ENCODE peak calls at places on chromosome 22, in four cellular contexts. I, W, P and L are unnamed samples.

GRCh38 chr22:29609139-29609538 is 5.7 kb downstream of the NF2 start:
- DNase-seq in P (no peak), I (peak), W (no peak), L (no peak)

GRCh38 chr22:40396882-40397281 is 26.5 kb downstream of the SGSM3 start:
- DNase-seq in P (peak), W (peak), I (peak), L (no peak)

GRCh38 chr22:39773976-39774539 is 119.5 kb downstream of the ENTHD1 start:
- DNase-seq in W (no peak), P (no peak), I (no peak), L (no peak)

GRCh38 chr22:20438066-20438677 is 547 bp upstream of the SCARF2 start:
- DNase-seq in P (no peak), W (peak), I (peak), L (no peak)

GRCh38 chr22:33851240-33851639 is 69.0 kb downstream of the LARGE1 start:
- DNase-seq in W (no peak), I (no peak), P (no peak), L (no peak)

GRCh38 chr22:27620367-27621154 is 181.0 kb downstream of the MN1 start:
- DNase-seq in W (no peak), I (no peak), P (no peak), L (no peak)

GRCh38 chr22:41613456-41613855 is 7.4 kb downstream of the DESI1 start:
- DNase-seq in I (no peak), W (no peak), P (no peak), L (no peak)

GRCh38 chr22:34812631-34813030 is 253.3 kb upstream of the ISX start:
- DNase-seq in P (no peak), W (no peak), I (no peak), L (no peak)

GRCh38 chr22:49149721-49150608 is 677.7 kb downstream of the BRD1 start:
- DNase-seq in P (no peak), W (no peak), I (no peak), L (no peak)

GRCh38 chr22:38416621-38417251 is 38.3 kb downstream of the KCNJ4 start:
- DNase-seq in W (no peak), P (peak), I (no peak), L (peak)

GRCh38 chr22:38524434-38524833 is 18.3 kb upstream of the DDX17 start:
- DNase-seq in W (no peak), P (no peak), I (no peak), L (no peak)

GRCh38 chr22:40499187-40499753 is 128.9 kb downstream of the SGSM3 start:
- DNase-seq in P (peak), W (peak), I (no peak), L (no peak)

GRCh38 chr22:46436595-46437163 is 100.7 kb downstream of the CELSR1 start:
- DNase-seq in W (peak), I (no peak), P (no peak), L (no peak)

GRCh38 chr22:19750666-19751490 is 9.7 kb upstream of the TBX1 start:
- DNase-seq in P (no peak), W (no peak), I (no peak), L (no peak)

GRCh38 chr22:37658133-37659065 is at the start of gene PDXP:
- DNase-seq in P (peak), W (peak), I (peak), L (peak)

GRCh38 chr22:40853961-40854360 is 2.5 kb downstream of the ST13 start:
- DNase-seq in P (no peak), W (peak), I (no peak), L (no peak)

GRCh38 chr22:36540867-36541642 is 12.1 kb upstream of the EIF3D start:
- DNase-seq in I (no peak), W (no peak), P (no peak), L (no peak)

GRCh38 chr22:19810381-19811141 is 44.1 kb downstream of the GNB1L start:
- DNase-seq in W (peak), I (peak), P (no peak), L (peak)

GRCh38 chr22:38148252-38148651 is 33.4 kb downstream of the PLA2G6 start:
- DNase-seq in P (no peak), W (peak), I (no peak), L (no peak)

GRCh38 chr22:38214248-38215056 is 12.7 kb downstream of the MAFF start:
- DNase-seq in W (peak), I (peak), P (peak), L (no peak)

GRCh38 chr22:37843746-37844089 is 416 bp downstream of the ANKRD54 start:
- DNase-seq in P (no peak), W (no peak), I (no peak), L (no peak)

GRCh38 chr22:20889025-20889704 is 28.0 kb upstream of the CRKL start:
- DNase-seq in P (no peak), W (no peak), I (no peak), L (no peak)

GRCh38 chr22:25413620-25414019 is 150.9 kb upstream of the GRK3 start:
- DNase-seq in W (no peak), P (no peak), I (no peak), L (no peak)

GRCh38 chr22:49515486-49515885 is 312.2 kb downstream of the BRD1 start:
- DNase-seq in I (no peak), P (no peak), W (no peak), L (no peak)

GRCh38 chr22:46454233-46454909 is 83.0 kb downstream of the CELSR1 start:
- DNase-seq in I (no peak), P (no peak), W (no peak), L (no peak)

GRCh38 chr22:37378642-37379058 is 48.6 kb downstream of the ELFN2 start:
- DNase-seq in P (no peak), W (no peak), I (no peak), L (no peak)

GRCh38 chr22:27919943-27920755 is 1.1 kb upstream of the PITPNB start:
- DNase-seq in P (no peak), I (peak), W (peak), L (peak)

GRCh38 chr22:48397531-48398180 is 1430.0 kb downstream of the BRD1 start:
- DNase-seq in W (no peak), I (no peak), P (no peak), L (no peak)

GRCh38 chr22:39723899-39724351 is 153.4 kb downstream of the CACNA1I start:
- DNase-seq in I (no peak), P (peak), W (peak), L (peak)

GRCh38 chr22:38017272-38017920 is 33.0 kb upstream of the SOX10 start:
- DNase-seq in I (no peak), W (peak), P (peak), L (no peak)

DNA sequence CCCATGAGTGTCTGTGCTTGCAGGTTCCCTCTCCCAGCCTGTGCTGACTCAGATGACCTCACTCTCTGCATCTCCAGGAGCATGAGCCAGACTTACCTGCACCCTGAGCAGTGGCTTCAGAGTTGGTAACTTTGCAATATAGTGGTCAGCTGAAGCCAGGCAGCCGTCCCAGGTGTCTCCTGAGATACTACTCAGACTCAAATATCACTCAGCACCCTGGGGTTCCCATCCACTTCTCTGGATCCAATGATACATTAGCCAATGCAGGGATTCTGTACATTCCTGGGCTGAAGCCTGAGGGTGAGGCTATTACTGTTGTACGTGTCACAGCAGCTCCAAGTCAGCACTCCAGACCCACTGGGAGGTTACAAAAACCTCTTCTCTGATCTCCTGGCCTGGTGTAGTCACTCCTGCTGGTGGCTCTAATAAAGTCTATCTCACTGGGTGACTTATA is 87.8 kb upstream of the TOP3B start:
- DNase-seq in W (no peak), P (no peak), I (no peak), L (peak)
- H3K4me3 ChIP-seq in W (no peak), P (no peak), I (no peak), L (no peak)

DNA sequence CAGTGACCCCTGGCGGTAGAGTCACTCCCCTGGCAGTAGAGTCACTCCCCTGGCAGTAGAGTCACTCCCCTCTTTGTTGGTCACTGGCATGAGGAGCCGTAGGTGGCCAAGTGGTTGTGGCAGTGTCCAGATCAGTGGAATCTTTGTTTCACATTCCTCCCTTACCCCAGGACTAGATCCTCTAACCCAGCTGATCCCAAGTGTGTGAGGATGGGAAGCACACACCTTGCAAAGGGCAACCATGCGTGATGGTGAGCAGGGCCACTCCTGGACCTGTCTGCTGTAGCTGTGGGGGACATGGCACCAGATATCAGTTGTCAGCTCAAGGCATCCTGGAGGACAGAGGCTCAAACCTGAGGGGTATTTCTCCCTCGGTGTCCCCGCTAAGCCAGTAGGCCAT is 37.8 kb downstream of the OSBP2 start:
- DNase-seq in W (no peak), P (no peak), I (no peak), L (no peak)
- TF ChIP-seq CTCF in W (no peak), P (no peak), I (peak), L (no peak)

DNA sequence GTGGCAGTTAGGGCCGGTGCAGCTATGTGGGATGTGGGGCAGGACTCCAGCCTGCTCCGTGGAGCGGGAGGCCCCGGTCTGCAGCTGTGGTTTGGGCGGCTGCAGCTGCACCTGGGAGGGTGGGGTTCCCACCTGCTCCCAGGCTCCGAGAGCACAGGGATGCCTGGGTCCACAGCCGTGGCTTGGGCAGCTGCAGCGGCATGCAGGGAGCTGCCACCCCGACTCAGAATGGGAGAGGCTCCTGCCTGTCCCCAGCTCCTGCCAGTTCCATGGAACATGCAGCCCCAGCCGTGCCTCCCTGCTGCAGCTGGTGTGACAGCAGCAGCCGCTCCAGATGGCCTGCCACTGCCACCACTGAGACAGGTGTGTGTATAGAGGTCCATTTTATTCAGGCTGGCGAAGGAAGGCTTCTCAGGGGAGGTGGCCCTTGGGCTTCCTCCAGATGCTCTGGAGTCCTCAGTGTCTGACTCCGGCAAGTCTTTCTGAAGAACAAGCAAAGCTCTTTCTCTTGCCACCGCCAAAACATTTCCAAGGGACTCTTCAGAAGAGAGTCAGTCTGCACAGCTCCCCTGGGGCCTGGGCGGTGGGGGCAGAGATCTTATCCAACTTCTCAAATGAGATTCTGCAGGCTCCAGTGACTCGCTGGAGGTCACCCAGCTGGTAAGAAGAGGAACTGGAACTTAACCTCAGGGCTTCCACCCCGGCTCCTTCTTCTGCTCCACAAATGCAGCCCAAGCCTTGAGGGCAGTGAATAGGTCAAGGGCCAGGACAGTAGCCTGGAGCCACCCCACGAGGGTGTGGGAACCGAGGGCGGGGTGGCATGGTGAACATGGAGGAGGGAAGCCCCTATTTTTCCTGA is 21.6 kb upstream of the UPK3A start:
- DNase-seq in P (no peak), W (no peak), I (no peak), L (no peak)
- H3K4me3 ChIP-seq in P (no peak), W (no peak), I (no peak), L (no peak)

GRCh38 chr22:23519442-23520177 is 60.5 kb downstream of the IGLL1 start:
- DNase-seq in I (no peak), P (no peak), W (no peak), L (no peak)

GRCh38 chr22:23520875-23521441 is 59.1 kb downstream of the IGLL1 start:
- DNase-seq in P (no peak), W (peak), I (peak), L (no peak)

GRCh38 chr22:23522642-23523251 is 57.3 kb downstream of the IGLL1 start:
- DNase-seq in P (no peak), I (peak), W (peak), L (no peak)

GRCh38 chr22:23523746-23524145 is 56.3 kb downstream of the IGLL1 start:
- DNase-seq in W (no peak), I (no peak), P (no peak), L (no peak)

DNA sequence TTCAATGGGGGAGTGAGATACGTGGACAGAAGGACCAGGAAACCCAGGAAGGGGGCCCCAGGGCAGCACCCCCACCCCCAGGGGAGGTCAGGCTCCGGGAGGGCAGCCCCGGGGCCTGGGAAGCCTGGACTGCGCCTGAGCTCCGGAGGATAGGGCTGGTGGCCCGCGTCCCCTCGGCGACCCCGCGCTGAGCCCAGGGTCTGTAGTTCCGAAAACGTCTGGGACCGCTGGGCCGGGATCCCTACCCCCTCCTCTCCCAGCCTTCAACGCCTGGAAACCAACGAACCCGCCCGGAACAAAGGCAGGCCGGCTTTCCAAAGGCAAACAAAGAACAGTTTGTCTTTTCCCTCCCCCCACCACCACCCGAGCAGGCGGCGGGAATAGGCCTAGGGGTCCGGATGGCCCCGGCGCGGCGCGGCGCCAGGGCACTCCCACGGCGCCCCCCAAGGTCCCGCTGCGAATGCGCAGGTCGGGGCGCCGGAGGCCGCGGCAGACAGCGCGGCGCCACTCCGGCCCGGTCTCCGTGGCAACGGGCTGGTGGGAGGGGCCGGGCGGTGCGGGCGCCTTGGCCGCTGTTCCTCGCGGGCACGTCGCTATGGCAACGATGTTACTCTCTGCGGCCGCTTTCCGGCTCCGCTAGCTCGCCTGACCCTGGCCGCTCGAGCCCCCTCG is 58.5 kb downstream of the IGLL1 start:
- DNase-seq in P (peak), W (peak), I (peak), L (peak)
- TF ChIP-seq CTCF in P (no peak), W (no peak), I (peak), L (no peak)

GRCh38 chr22:43183496-43184263 is 3.3 kb downstream of the TTLL12 start:
- DNase-seq in I (no peak), W (peak), P (no peak), L (no peak)
- H3K4me3 ChIP-seq in I (no peak), W (no peak), P (no peak), L (no peak)

GRCh38 chr22:45335021-45335818 is 25.5 kb downstream of the FAM118A start:
- DNase-seq in P (no peak), I (peak), W (no peak), L (no peak)
- TF ChIP-seq CTCF in P (no peak), I (peak), W (no peak), L (no peak)

GRCh38 chr22:50569896-50570535 is 7.3 kb upstream of the SYCE3 start:
- DNase-seq in W (no peak), I (no peak), P (no peak), L (no peak)
- H3K4me3 ChIP-seq in W (no peak), I (no peak), P (no peak), L (no peak)

DNA sequence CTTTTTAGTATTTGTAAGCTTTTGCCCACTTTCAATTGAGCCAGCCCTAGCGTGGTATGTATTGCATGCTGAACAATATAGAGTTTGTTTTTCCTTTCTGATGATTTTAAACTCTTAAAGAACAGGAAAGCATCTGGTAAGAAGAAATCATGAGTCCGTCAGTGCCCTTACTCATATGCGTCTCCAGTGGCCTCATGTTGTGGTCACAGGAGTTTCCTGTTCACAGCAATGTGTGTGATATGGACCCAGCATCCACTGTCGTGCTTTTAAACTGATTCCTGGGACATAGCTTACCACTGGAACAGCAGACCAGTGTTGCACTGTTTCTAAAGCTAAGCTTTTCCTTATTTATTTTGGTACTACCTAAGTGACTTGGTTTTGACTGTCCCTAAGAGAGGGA is 40.1 kb downstream of the BID start:
- DNase-seq in P (no peak), W (peak), I (no peak), L (no peak)
- TF ChIP-seq CTCF in P (no peak), W (no peak), I (no peak), L (no peak)